ENCODE peak calls at places on chromosome 20, in eight cellular contexts. A is stimulated activated CD4-positive, alpha-beta T cell treated with anti-CD3 and anti-CD28 coated beads, Interleukin-4, amount 100 ng/mL, for 24 hours; W is activated CD4-positive, alpha-beta T cell treated with anti-CD3 and anti-CD28 coated beads, Interleukin-2, amount 50 U/mL, for 1 hour; P is hypothalamus; D is stimulated activated CD8-positive, alpha-beta memory T cell treated with anti-CD3 and anti-CD28 coated beads, Interleukin-4, amount 100 ng/mL, for 24 hours; Z is NCI-H1417; X is Ammon's horn; E is cardiac fibroblast. J is an unnamed sample.

GRCh38 chr20:46220808-46221207 is 87.5 kb downstream of the CDH22 start:
- DNase-seq in E (no peak), P (peak; percentile 76), W (no peak), A (no peak), D (no peak), X (peak; percentile 57), Z (peak; percentile 90), J (peak; percentile 23)

GRCh38 chr20:15857131-15857784 is 716.0 kb downstream of the KIF16B start:
- DNase-seq in P (no peak), Z (no peak), W (no peak), E (no peak), X (no peak), D (no peak), A (no peak), J (no peak)

GRCh38 chr20:43271980-43272379 is 82.3 kb upstream of the PTPRT start:
- DNase-seq in Z (no peak), D (no peak), X (peak; percentile 50), E (no peak), W (no peak), P (no peak), A (no peak), J (no peak)

GRCh38 chr20:42260216-42260615 is 642.0 kb upstream of the CHD6 start:
- DNase-seq in P (no peak), W (no peak), E (no peak), X (no peak), D (no peak), Z (no peak), A (no peak), J (no peak)

GRCh38 chr20:22586645-22587310 is 2.4 kb upstream of the FOXA2 start:
- DNase-seq in X (no peak), E (peak; percentile 10), D (no peak), P (no peak), A (no peak), Z (no peak), W (no peak), J (no peak)

GRCh38 chr20:51661609-51662178 is 106.5 kb downstream of the ATP9A start:
- DNase-seq in X (no peak), P (no peak), Z (no peak), E (no peak), D (peak; percentile 7), A (peak; percentile 67), W (peak; percentile 10), J (peak; percentile 33)

GRCh38 chr20:7693761-7694160 is 246.5 kb downstream of the HAO1 start:
- DNase-seq in W (no peak), A (no peak), E (no peak), Z (no peak), X (no peak), P (no peak), D (no peak), J (no peak)

GRCh38 chr20:25085756-25086495 is 4.0 kb upstream of the VSX1 start:
- DNase-seq in D (no peak), W (no peak), A (no peak), P (no peak), X (no peak), E (no peak), Z (no peak), J (no peak)

GRCh38 chr20:61737346-61737745 is 328.3 kb downstream of the TAF4 start:
- DNase-seq in W (no peak), D (no peak), Z (no peak), P (no peak), A (no peak), E (no peak), X (no peak), J (no peak)

GRCh38 chr20:18738055-18738454 is 75.5 kb upstream of the SCP2D1 start:
- DNase-seq in Z (no peak), X (no peak), W (no peak), E (peak; percentile 40), A (no peak), P (no peak), D (no peak), J (no peak)

GRCh38 chr20:46009847-46010246 is 1.1 kb downstream of the MMP9 start:
- DNase-seq in P (no peak), X (no peak), E (no peak), A (no peak), Z (no peak), D (no peak), W (no peak), J (no peak)

GRCh38 chr20:58294497-58295455 is 14.7 kb upstream of the RAB22A start:
- DNase-seq in D (no peak), P (no peak), W (no peak), A (no peak), X (no peak), E (no peak), Z (no peak), J (no peak)

GRCh38 chr20:61852268-61853072 is 213.2 kb downstream of the TAF4 start:
- DNase-seq in W (no peak), E (no peak), A (no peak), Z (no peak), P (no peak), X (no peak), D (no peak), J (no peak)

GRCh38 chr20:47857994-47858557 is 72.8 kb upstream of the SULF2 start:
- DNase-seq in P (peak; percentile 33), A (no peak), X (no peak), W (no peak), Z (peak; percentile 12), E (peak; percentile 44), D (no peak), J (no peak)

GRCh38 chr20:62409935-62410741 is 3.1 kb upstream of the CABLES2 start:
- DNase-seq in D (no peak), P (no peak), A (peak; percentile 38), W (peak; percentile 35), Z (peak; percentile 91), E (peak; percentile 24), X (no peak), J (no peak)

GRCh38 chr20:3434232-3434631 is 26.8 kb upstream of the DNAAF9 start:
- DNase-seq in A (no peak), E (no peak), D (no peak), W (no peak), Z (no peak), X (no peak), P (no peak), J (no peak)

GRCh38 chr20:3080939-3081388 is 3.6 kb downstream of the AVP start:
- DNase-seq in X (peak; percentile 39), W (no peak), E (peak; percentile 73), Z (no peak), D (no peak), P (peak; percentile 14), A (no peak), J (no peak)

GRCh38 chr20:3158968-3159431 is 665 bp downstream of the FASTKD5 start:
- DNase-seq in W (no peak), X (no peak), Z (no peak), A (no peak), E (peak; percentile 37), P (no peak), D (no peak), J (no peak)

GRCh38 chr20:53834044-53834442 is 236.4 kb downstream of the BCAS1 start:
- DNase-seq in A (no peak), D (no peak), W (no peak), X (no peak), E (no peak), P (no peak), Z (no peak), J (no peak)

GRCh38 chr20:46312075-46312944 is 4.0 kb upstream of the CDH22 start:
- DNase-seq in W (no peak), E (no peak), A (no peak), Z (no peak), D (no peak), X (no peak), P (no peak), J (no peak)

GRCh38 chr20:63882257-63883208 is 12.4 kb upstream of the DNAJC5 start:
- DNase-seq in D (no peak), E (no peak), P (no peak), W (no peak), A (no peak), X (no peak), Z (no peak), J (no peak)

J was measured in putamen.